ENCODE peak calls at places on chromosomes 5 and 9, in five cellular contexts. J, T, R, S and B are unnamed samples.

GRCh38 chr5:11398728-11399127 is 505.5 kb downstream of the CTNND2 start:
- ATAC-seq in R (no peak), S (no peak), T (no peak), J (no peak), B (no peak)

GRCh38 chr5:74951855-74952254 is 85.7 kb upstream of the FAM169A start:
- ATAC-seq in R (no peak), J (no peak), S (no peak), T (no peak), B (no peak)

GRCh38 chr9:75184471-75184870 is 96.2 kb downstream of the OSTF1 start:
- ATAC-seq in R (no peak), J (peak), T (peak), S (no peak), B (peak)

GRCh38 chr5:79756102-79756501 is 66.5 kb downstream of the CMYA5 start:
- ATAC-seq in S (no peak), J (no peak), T (no peak), R (no peak), B (no peak)

GRCh38 chr9:114344692-114345091 is 15.0 kb downstream of the ORM2 start:
- ATAC-seq in S (no peak), R (no peak), T (no peak), J (no peak), B (no peak)

GRCh38 chr9:106868565-106868964 is 5.6 kb downstream of the ZNF462 start:
- ATAC-seq in J (no peak), R (no peak), S (peak), T (no peak), B (no peak)

GRCh38 chr5:14464101-14464500 is 117.5 kb upstream of the OTULINL start:
- ATAC-seq in J (no peak), S (peak), T (no peak), R (peak), B (no peak)

GRCh38 chr5:57658009-57658408 is 175.4 kb upstream of the ACTBL2 start:
- ATAC-seq in R (no peak), S (no peak), T (no peak), J (no peak), B (no peak)

GRCh38 chr9:98727428-98727827 is 18.7 kb upstream of the GABBR2 start:
- ATAC-seq in R (no peak), T (no peak), S (no peak), J (no peak), B (no peak)

GRCh38 chr5:158700997-158701391 is 398.7 kb downstream of the EBF1 start:
- ATAC-seq in J (no peak), T (no peak), R (no peak), S (no peak), B (no peak)